ENCODE peak calls at places on chromosome 19, in six cellular contexts. M is prostate gland, Y is IMR-90, C is HepG2, L is lower leg skin, U is upper lobe of left lung. K is an unnamed sample.

GRCh38 chr19:48419158-48419920 is 25.9 kb downstream of the GRIN2D start:
- DNase-seq in M (no peak), Y (peak), C (no peak), L (no peak), U (peak), K (peak)

GRCh38 chr19:35162471-35163326 is 8.2 kb downstream of the FXYD5 start:
- DNase-seq in M (no peak), Y (no peak), C (no peak), L (no peak), U (no peak), K (no peak)

GRCh38 chr19:29285878-29286277 is 72.9 kb upstream of the UQCRFS1 start:
- DNase-seq in M (no peak), Y (no peak), C (no peak), L (no peak), U (no peak), K (no peak)

GRCh38 chr19:46913852-46914430 is 53.1 kb downstream of the ARHGAP35 start:
- DNase-seq in M (no peak), Y (peak), C (no peak), L (no peak), U (no peak), K (no peak)

GRCh38 chr19:38004100-38004504 is 97.1 kb downstream of the SIPA1L3 start:
- DNase-seq in M (no peak), Y (no peak), C (no peak), L (no peak), U (no peak), K (no peak)

GRCh38 chr19:34254552-34255432 is at the start of gene GARRE1:
- DNase-seq in M (peak), Y (peak), C (no peak), L (no peak), U (peak), K (peak)

GRCh38 chr19:13165091-13165997 is 15.1 kb downstream of the IER2 start:
- DNase-seq in M (no peak), Y (no peak), C (no peak), L (no peak), U (no peak), K (no peak)

GRCh38 chr19:44689290-44690130 is 9.4 kb upstream of the CEACAM16 start:
- DNase-seq in M (peak), Y (peak), C (peak), L (peak), U (peak), K (peak)

GRCh38 chr19:29855771-29856510 is 44.1 kb downstream of the CCNE1 start:
- DNase-seq in M (no peak), Y (no peak), C (no peak), L (no peak), U (no peak), K (no peak)

GRCh38 chr19:35991731-35992450 is 3.1 kb upstream of the SDHAF1 start:
- DNase-seq in M (no peak), Y (no peak), C (no peak), L (no peak), U (no peak), K (no peak)

GRCh38 chr19:8681345-8682021 is 17.1 kb downstream of the ACTL9 start:
- DNase-seq in M (no peak), Y (no peak), C (no peak), L (no peak), U (no peak), K (no peak)

GRCh38 chr19:17902701-17903100 is 30.1 kb upstream of the CCDC124 start:
- DNase-seq in M (no peak), Y (peak), C (no peak), L (no peak), U (no peak), K (no peak)

GRCh38 chr19:7900401-7900870 is 3.2 kb upstream of the MAP2K7 start:
- DNase-seq in M (no peak), Y (no peak), C (no peak), L (no peak), U (peak), K (no peak)

GRCh38 chr19:30877591-30878230 is 471.5 kb downstream of the TSHZ3 start:
- DNase-seq in M (no peak), Y (no peak), C (no peak), L (peak), U (no peak), K (no peak)

GRCh38 chr19:35427187-35427586 is 20.9 kb upstream of the FFAR2 start:
- DNase-seq in M (no peak), Y (no peak), C (no peak), L (no peak), U (no peak), K (no peak)

GRCh38 chr19:54464044-54464623 is 556 bp upstream of the LENG9 start:
- DNase-seq in M (peak), Y (peak), C (peak), L (peak), U (no peak), K (peak)

GRCh38 chr19:53960187-53960586 is 2.5 kb upstream of the CACNG8 start:
- DNase-seq in M (no peak), Y (no peak), C (no peak), L (no peak), U (no peak), K (no peak)

GRCh38 chr19:29528946-29529645 is 3.3 kb downstream of the VSTM2B start:
- DNase-seq in M (no peak), Y (no peak), C (no peak), L (no peak), U (peak), K (peak)

GRCh38 chr19:57280913-57281425 is 684 bp downstream of the ZNF460 start:
- DNase-seq in M (no peak), Y (no peak), C (no peak), L (no peak), U (no peak), K (no peak)

GRCh38 chr19:46732172-46732938 is 13.5 kb upstream of the FKRP start:
- DNase-seq in M (no peak), Y (no peak), C (no peak), L (no peak), U (no peak), K (peak)

GRCh38 chr19:23686622-23687423 is at the start of gene ZNF675:
- DNase-seq in M (peak), Y (peak), C (peak), L (peak), U (peak), K (peak)
- TF ChIP-seq CTCF in M (no peak), Y (peak), C (peak), L (no peak), U (no peak), K (no peak)

DNA sequence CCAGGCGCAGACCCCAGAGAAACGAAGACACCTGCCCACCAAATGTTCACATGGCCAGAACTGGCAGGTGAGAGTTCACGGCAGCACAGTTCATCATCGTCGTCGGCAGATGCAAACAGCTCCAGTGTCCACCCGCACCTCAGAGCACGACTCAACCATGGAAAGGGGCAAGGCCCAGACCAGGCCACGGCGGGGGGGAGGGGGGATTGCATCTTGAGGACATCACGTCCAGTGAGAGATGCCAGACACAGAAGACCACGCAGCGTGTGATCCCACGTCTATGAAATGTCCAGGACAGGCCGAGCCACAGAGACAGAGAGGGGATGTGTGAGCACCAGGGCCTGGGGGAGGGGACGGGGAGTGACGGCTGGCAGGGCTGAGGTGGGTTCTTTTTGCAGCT is 7.3 kb downstream of the RNF126 start:
- DNase-seq in M (no peak), Y (no peak), C (no peak), L (no peak), U (no peak), K (peak)
- TF ChIP-seq POLR2A in M (no peak), Y (no peak), C (no peak), L (no peak), U (no peak), K (no peak)

GRCh38 chr19:16085115-16085514 is 8.8 kb downstream of the TPM4 start:
- DNase-seq in M (no peak), Y (peak), C (no peak), L (no peak), U (no peak), K (no peak)

GRCh38 chr19:16091546-16092475 is 15.5 kb downstream of the TPM4 start:
- DNase-seq in M (no peak), Y (no peak), C (no peak), L (no peak), U (no peak), K (no peak)

GRCh38 chr19:16088985-16089846 is 12.9 kb downstream of the TPM4 start:
- DNase-seq in M (no peak), Y (no peak), C (peak), L (no peak), U (no peak), K (no peak)

GRCh38 chr19:16087940-16088339 is 11.6 kb downstream of the TPM4 start:
- DNase-seq in M (peak), Y (no peak), C (no peak), L (no peak), U (no peak), K (no peak)

GRCh38 chr19:16088351-16088984 is 12.2 kb downstream of the TPM4 start:
- DNase-seq in M (peak), Y (no peak), C (no peak), L (no peak), U (no peak), K (no peak)
- TF ChIP-seq CTCF in M (no peak), Y (no peak), C (no peak), L (no peak), U (no peak), K (no peak)

DNA sequence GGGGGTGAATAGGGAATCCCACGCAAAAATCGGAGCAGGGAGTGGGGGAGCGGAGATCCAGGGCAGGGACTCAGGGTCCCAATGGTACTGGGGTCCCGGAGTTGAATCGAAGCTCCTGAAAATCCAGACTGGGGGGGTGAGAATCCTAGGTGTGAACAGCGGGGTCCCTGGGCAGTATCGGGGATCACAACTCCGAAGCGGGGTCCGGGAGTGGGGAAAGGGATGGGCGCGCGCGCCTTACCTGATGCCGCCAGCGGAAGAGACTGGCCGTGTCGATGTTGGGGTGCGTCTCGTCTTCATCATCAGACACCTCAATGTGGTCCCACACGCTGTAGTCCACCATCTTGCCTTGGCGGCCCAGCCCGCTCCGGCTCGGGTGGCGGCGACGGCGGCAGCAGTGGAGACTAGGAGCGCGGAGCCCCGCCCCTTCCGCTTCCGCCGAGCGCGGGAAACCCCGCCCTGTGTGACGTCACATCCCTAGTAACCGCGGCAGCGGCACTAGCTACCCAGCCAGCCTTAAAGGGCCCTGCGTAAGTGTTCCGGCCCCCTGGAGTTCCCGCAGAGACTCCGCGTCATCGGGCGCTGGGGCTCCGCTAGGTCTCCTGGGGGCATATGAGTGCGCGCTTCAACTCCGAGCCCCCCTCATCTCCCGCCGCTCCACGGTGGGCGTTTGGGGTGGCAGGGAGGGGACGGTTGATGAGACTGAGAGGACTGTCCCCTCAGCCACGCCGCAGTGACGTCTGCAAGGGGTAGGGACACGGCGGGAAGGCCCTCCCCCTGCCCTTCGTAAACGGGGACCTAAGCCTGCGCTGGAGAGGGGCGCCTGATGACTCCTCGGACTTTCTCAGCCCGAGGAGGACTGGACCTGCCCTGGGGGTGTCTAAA is at the start of gene CDC37:
- DNase-seq in M (peak), Y (peak), C (peak), L (peak), U (peak), K (peak)
- TF ChIP-seq POLR2A in M (peak), Y (peak), C (peak), L (no peak), U (no peak), K (no peak)

GRCh38 chr19:1777149-1777548 is 23.8 kb downstream of the ONECUT3 start:
- DNase-seq in M (no peak), Y (no peak), C (no peak), L (no peak), U (no peak), K (no peak)

GRCh38 chr19:1783354-1783753 is 28.7 kb downstream of the ATP8B3 start:
- DNase-seq in M (no peak), Y (no peak), C (no peak), L (no peak), U (no peak), K (no peak)

GRCh38 chr19:1782501-1782900 is 29.2 kb downstream of the ONECUT3 start:
- DNase-seq in M (no peak), Y (no peak), C (no peak), L (no peak), U (no peak), K (no peak)

GRCh38 chr19:1779604-1779973 is 26.3 kb downstream of the ONECUT3 start:
- DNase-seq in M (no peak), Y (no peak), C (no peak), L (no peak), U (no peak), K (no peak)

GRCh38 chr19:1780272-1780957 is 27.1 kb downstream of the ONECUT3 start:
- DNase-seq in M (no peak), Y (peak), C (peak), L (no peak), U (no peak), K (no peak)
- TF ChIP-seq CTCF in M (no peak), Y (peak), C (peak), L (no peak), U (no peak), K (no peak)

DNA sequence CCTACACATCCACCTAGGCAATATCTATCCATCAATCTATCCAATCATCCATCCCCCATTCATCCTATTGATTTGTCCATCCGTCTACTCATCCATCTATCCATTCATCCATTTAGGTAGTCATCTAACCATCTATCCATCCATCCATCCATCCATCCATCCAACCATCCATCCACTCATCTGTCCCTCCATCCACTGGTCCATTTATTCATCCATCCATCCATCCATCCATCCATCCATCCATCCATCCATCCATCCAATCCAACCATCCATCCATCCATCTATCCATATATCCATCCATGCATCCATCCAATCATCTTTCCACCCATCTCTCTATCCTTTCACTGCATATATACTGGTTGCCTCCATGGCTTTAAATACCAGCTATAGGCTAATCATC is 3.9 kb downstream of the KLK13 start:
- DNase-seq in M (no peak), Y (no peak), C (no peak), L (no peak), U (no peak), K (no peak)
- TF ChIP-seq POLR2A in M (no peak), Y (no peak), C (no peak), L (no peak), U (no peak), K (no peak)